ENCODE peak calls at places on chromosomes 6 and 20, in six cellular contexts. X is Calu3; G is CD8-positive, alpha-beta T cell; R is IMR-90; L is cardiac fibroblast; N is AG09319. A is an unnamed sample.

GRCh38 chr6:72789145-72789544 is 167.3 kb downstream of the KCNQ5 start:
- DNase-seq in G (no peak), L (no peak), R (no peak), N (no peak), X (no peak), A (no peak)

GRCh38 chr6:14731638-14732037 is 514.2 kb upstream of the JARID2 start:
- DNase-seq in R (no peak), X (no peak), G (no peak), N (no peak), L (no peak), A (no peak)

GRCh38 chr20:36833275-36834020 is 42.5 kb upstream of the TLDC2 start:
- DNase-seq in N (peak; percentile 43), X (no peak), R (peak; percentile 95), G (no peak), L (no peak), A (no peak)

GRCh38 chr6:123489589-123489988 is 147.2 kb downstream of the TRDN start:
- DNase-seq in G (no peak), X (no peak), N (no peak), R (no peak), L (no peak), A (peak; percentile 35)

GRCh38 chr6:116278853-116279231 is 888 bp downstream of the TSPYL1 start:
- DNase-seq in L (peak; percentile 64), N (no peak), G (no peak), X (no peak), R (peak; percentile 39), A (no peak)

GRCh38 chr20:45823949-45824835 is 2.9 kb downstream of the TNNC2 start:
- DNase-seq in N (no peak), X (peak; percentile 62), L (peak; percentile 66), R (no peak), G (peak; percentile 54), A (no peak)

GRCh38 chr6:70060680-70061079 is 194.3 kb downstream of the COL19A1 start:
- DNase-seq in L (no peak), X (no peak), R (no peak), G (no peak), N (no peak), A (no peak)

GRCh38 chr6:1657116-1657776 is 47.5 kb downstream of the FOXC1 start:
- DNase-seq in N (no peak), X (no peak), R (no peak), L (no peak), G (no peak), A (no peak)

GRCh38 chr6:85118233-85118632 is 331.6 kb upstream of the NT5E start:
- DNase-seq in N (no peak), G (no peak), X (peak; percentile 4), L (no peak), R (no peak), A (no peak)

GRCh38 chr6:119738425-119738824 is 388.9 kb upstream of the MAN1A1 start:
- DNase-seq in X (no peak), R (no peak), G (no peak), N (no peak), L (no peak), A (no peak)

GRCh38 chr20:47764154-47764734 is 21.0 kb downstream of the SULF2 start:
- DNase-seq in N (no peak), X (no peak), R (no peak), L (no peak), G (no peak), A (no peak)

GRCh38 chr20:10622657-10623418 is 51.0 kb downstream of the JAG1 start:
- DNase-seq in G (no peak), R (peak; percentile 72), N (no peak), L (peak; percentile 76), X (no peak), A (no peak)

GRCh38 chr6:47357827-47358226 is 48.1 kb upstream of the TNFRSF21 start:
- DNase-seq in G (no peak), R (no peak), X (no peak), N (no peak), L (no peak), A (no peak)

GRCh38 chr20:45104786-45105185 is 3.9 kb upstream of the KCNS1 start:
- DNase-seq in N (no peak), R (peak; percentile 76), G (no peak), X (peak; percentile 80), L (peak; percentile 80), A (peak; percentile 79)

GRCh38 chr6:150133686-150134085 is 9.2 kb upstream of the PPP1R14C start:
- DNase-seq in X (no peak), L (no peak), R (no peak), N (no peak), G (no peak), A (no peak)

GRCh38 chr20:33482581-33482980 is 7.3 kb upstream of the CBFA2T2 start:
- DNase-seq in X (no peak), N (no peak), G (no peak), L (no peak), R (no peak), A (no peak)

GRCh38 chr20:57880155-57880648 is 170.4 kb upstream of the PMEPA1 start:
- DNase-seq in X (no peak), N (peak; percentile 79), G (no peak), R (no peak), L (no peak), A (no peak)

GRCh38 chr6:111858347-111858746 is 14.9 kb downstream of the FYN start:
- DNase-seq in X (no peak), N (no peak), L (no peak), R (no peak), G (no peak), A (no peak)

GRCh38 chr20:62352402-62353288 is 14.5 kb downstream of the LAMA5 start:
- DNase-seq in X (no peak), N (no peak), G (peak; percentile 22), R (no peak), L (no peak), A (peak; percentile 93)

GRCh38 chr6:137399949-137400443 is 94.2 kb downstream of the OLIG3 start:
- DNase-seq in L (no peak), X (no peak), R (no peak), N (no peak), G (no peak), A (no peak)

GRCh38 chr20:51995038-51995437 is 192.7 kb upstream of the SALL4 start:
- DNase-seq in X (no peak), R (peak; percentile 13), L (no peak), N (peak; percentile 51), G (no peak), A (no peak)

GRCh38 chr20:59144831-59145196 is 18.8 kb upstream of the ZNF831 start:
- DNase-seq in G (no peak), L (no peak), R (no peak), N (no peak), X (no peak), A (no peak)

DNA sequence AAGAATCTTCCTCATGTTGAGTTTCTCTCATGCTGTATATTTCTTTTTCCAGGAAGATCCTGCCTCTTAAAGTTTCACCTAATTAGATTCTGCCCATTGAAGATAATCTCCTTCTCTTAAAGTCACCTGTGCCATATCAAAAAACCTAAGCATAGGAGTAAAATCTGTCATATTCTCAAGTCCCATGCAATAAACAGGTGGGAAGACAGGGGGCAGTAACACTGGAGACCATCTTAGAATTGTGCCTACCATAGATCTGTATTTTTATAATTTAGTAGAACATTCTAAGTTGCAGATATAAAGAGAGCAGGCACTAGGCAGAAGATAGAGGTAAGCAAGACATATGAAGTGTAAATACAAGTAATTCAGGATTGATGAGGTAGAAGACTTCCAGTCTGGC is 763.5 kb upstream of the MANEA start:
- DNase-seq in N (no peak), L (no peak), X (no peak), R (no peak), G (no peak), A (no peak)
- TF ChIP-seq CTCF in N (no peak), L (no peak), X (no peak), R (no peak), G (no peak), A (peak; percentile 25)

DNA sequence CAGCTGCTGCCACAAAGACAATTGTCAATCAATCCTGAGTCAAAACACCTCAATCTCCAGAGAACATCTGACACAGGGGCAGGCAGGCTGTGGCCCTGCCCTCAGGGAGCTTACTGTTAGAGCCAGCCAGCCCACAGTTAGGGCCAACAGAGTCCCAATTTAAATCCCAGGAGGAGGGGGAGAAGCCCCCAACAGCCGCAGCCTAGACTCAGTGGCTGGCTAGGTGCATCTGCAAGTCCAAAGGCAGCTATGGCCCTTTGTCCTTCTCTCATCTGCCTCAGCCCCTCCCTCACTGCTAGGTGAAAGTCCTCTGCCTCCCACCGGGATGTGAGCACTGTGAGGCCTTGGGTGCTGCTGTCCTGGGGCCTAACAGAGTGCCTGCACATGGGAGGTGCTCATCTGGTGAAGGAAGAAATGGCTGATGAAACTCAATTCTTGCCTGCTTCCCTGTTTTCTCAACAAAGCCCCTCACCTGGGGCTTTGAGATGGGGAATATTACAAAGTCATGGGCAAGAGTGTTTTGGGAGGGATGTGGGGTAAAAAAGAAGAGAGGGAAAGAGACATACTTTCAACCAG is 33.7 kb upstream of the VEGFA start:
- DNase-seq in L (no peak), N (no peak), R (no peak), X (no peak), G (no peak), A (no peak)
- TF ChIP-seq CTCF in L (no peak), N (no peak), R (no peak), X (no peak), G (no peak), A (no peak)

GRCh38 chr6:159984268-159984786 is 15.4 kb downstream of the IGF2R start:
- DNase-seq in N (no peak), L (peak; percentile 78), G (no peak), X (no peak), R (peak; percentile 93), A (peak; percentile 87)

GRCh38 chr6:159982726-159983506 is 14.0 kb downstream of the IGF2R start:
- DNase-seq in G (no peak), L (peak; percentile 85), X (no peak), R (peak; percentile 33), N (no peak), A (peak; percentile 75)

GRCh38 chr6:159983641-159984080 is 14.8 kb downstream of the IGF2R start:
- DNase-seq in L (peak; percentile 68), X (no peak), N (no peak), R (peak; percentile 51), G (no peak), A (no peak)

GRCh38 chr6:159988983-159989454 is 20.1 kb downstream of the IGF2R start:
- DNase-seq in L (peak; percentile 51), N (no peak), G (no peak), R (no peak), X (no peak), A (peak; percentile 42)

DNA sequence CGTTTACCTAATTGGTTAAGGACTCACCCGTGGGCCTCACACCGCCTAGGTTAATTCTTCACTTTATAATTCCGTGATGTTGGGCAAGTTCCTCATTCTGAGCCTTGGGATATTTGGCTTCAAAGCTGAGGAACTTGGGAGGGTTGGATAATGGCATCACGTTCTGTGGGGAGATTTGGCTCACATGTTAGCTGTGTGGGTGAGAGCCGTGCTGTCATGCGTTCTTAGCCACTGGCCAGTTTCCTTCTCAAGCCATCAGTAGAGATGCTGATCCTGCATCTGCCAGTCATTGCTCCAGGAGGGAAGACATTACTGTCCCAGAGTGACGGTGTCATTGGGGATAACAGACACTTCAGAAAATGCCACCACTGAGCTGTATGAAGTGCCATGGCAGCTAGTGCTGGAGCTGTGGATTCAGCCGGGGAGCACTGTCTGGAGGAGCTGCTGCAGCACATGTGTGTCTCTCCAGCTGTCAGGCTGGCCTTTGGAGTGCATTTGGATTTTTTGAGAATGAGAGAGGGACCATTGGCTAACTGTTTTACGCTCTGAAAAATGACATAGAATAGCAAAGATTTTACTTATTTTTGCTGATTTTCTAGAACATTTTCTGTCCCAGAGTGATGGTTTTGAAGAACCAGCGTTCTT is 16.5 kb downstream of the IGF2R start:
- DNase-seq in R (peak; percentile 58), L (peak; percentile 50), G (no peak), N (no peak), X (no peak), A (no peak)
- TF ChIP-seq CTCF in R (no peak), L (no peak), G (no peak), N (no peak), X (no peak), A (no peak)

GRCh38 chr20:53216856-53217576 is 244.9 kb downstream of the TSHZ2 start:
- DNase-seq in L (peak; percentile 34), G (peak; percentile 79), R (no peak), X (peak; percentile 92), N (no peak), A (peak; percentile 54)
- TF ChIP-seq CTCF in L (peak; percentile 66), G (peak; percentile 97), R (peak; percentile 58), X (peak; percentile 98), N (peak; percentile 88), A (peak; percentile 89)